ENCODE peak calls at places on chromosomes 4 and X, in eight cellular contexts. Y, M, S, Z, R, C, H and I are unnamed samples.

GRCh38 chrX:38561126-38561868 is at the start of gene TSPAN7:
- DNase-seq in Y (peak; percentile 85), M (peak; percentile 74), S (peak; percentile 53), Z (peak; percentile 79), R (peak; percentile 74), C (peak; percentile 66), H (peak; percentile 91), I (peak; percentile 86)

GRCh38 chr4:101857176-101857575 is 66.6 kb downstream of the BANK1 start:
- DNase-seq in Y (no peak), M (no peak), S (no peak), Z (no peak), R (no peak), C (no peak), H (no peak), I (no peak)

GRCh38 chr4:74000301-74000700 is 1.8 kb upstream of the CXCL5 start:
- DNase-seq in Y (no peak), M (no peak), S (no peak), Z (no peak), R (no peak), C (no peak), H (no peak), I (no peak)

GRCh38 chr4:6092131-6092530 is 73.9 kb upstream of the C4orf50 start:
- DNase-seq in Y (no peak), M (no peak), S (no peak), Z (no peak), R (no peak), C (no peak), H (no peak), I (no peak)

GRCh38 chr4:155891058-155891457 is 12.4 kb upstream of the TDO2 start:
- DNase-seq in Y (no peak), M (no peak), S (no peak), Z (no peak), R (no peak), C (no peak), H (no peak), I (no peak)

GRCh38 chr4:187656953-187657352 is 338.6 kb upstream of the ZFP42 start:
- DNase-seq in Y (no peak), M (no peak), S (peak; percentile 11), Z (no peak), R (no peak), C (no peak), H (no peak), I (no peak)

GRCh38 chr4:7217453-7218310 is 25.3 kb downstream of the SORCS2 start:
- DNase-seq in Y (no peak), M (no peak), S (no peak), Z (no peak), R (no peak), C (no peak), H (peak; percentile 85), I (no peak)

GRCh38 chr4:85613901-85614300 is 139.0 kb downstream of the ARHGAP24 start:
- DNase-seq in Y (no peak), M (no peak), S (no peak), Z (no peak), R (no peak), C (no peak), H (no peak), I (no peak)

GRCh38 chr4:40395908-40396806 is 61.0 kb downstream of the CHRNA9 start:
- DNase-seq in Y (peak; percentile 92), M (peak; percentile 64), S (peak; percentile 40), Z (no peak), R (peak; percentile 79), C (no peak), H (no peak), I (peak; percentile 94)

GRCh38 chr4:185068837-185069236 is 50.5 kb downstream of the HELT start:
- DNase-seq in Y (no peak), M (no peak), S (no peak), Z (no peak), R (no peak), C (no peak), H (no peak), I (no peak)

GRCh38 chr4:3836041-3836801 is 70.0 kb downstream of the ADRA2C start:
- DNase-seq in Y (peak; percentile 3), M (no peak), S (no peak), Z (no peak), R (no peak), C (no peak), H (peak; percentile 51), I (no peak)

GRCh38 chr4:145679991-145680455 is at the start of gene C4orf51:
- DNase-seq in Y (no peak), M (peak; percentile 89), S (no peak), Z (no peak), R (peak; percentile 13), C (no peak), H (no peak), I (no peak)

GRCh38 chr4:70522626-70523025 is 4.3 kb downstream of the AMTN start:
- DNase-seq in Y (no peak), M (no peak), S (no peak), Z (no peak), R (no peak), C (no peak), H (no peak), I (no peak)